ENCODE peak calls at places on chromosomes 3 and 15, in five cellular contexts. One of them, this sample, is unnamed.

GRCh38 chr3:128432301-128432897 is 34.3 kb downstream of the DNAJB8 start:
- DNase-seq in tibial nerve: no peak
- DNase-seq in uterus: no peak
- DNase-seq in right cardiac atrium: no peak
- DNase-seq in CD4-positive, alpha-beta memory T cell: no peak
- DNase-seq in this sample: no peak

GRCh38 chr3:106078635-106079034 is 209.8 kb upstream of the CBLB start:
- DNase-seq in tibial nerve: no peak
- DNase-seq in uterus: no peak
- DNase-seq in right cardiac atrium: no peak
- DNase-seq in CD4-positive, alpha-beta memory T cell: no peak
- DNase-seq in this sample: no peak

GRCh38 chr3:41418961-41419691 is 219.8 kb downstream of the CTNNB1 start:
- DNase-seq in tibial nerve: no peak
- DNase-seq in uterus: no peak
- DNase-seq in right cardiac atrium: no peak
- DNase-seq in CD4-positive, alpha-beta memory T cell: peak; percentile 5
- DNase-seq in this sample: no peak

GRCh38 chr3:72299321-72299802 is 514.4 kb upstream of the PROK2 start:
- DNase-seq in tibial nerve: no peak
- DNase-seq in uterus: no peak
- DNase-seq in right cardiac atrium: peak; percentile 58
- DNase-seq in CD4-positive, alpha-beta memory T cell: no peak
- DNase-seq in this sample: no peak

GRCh38 chr3:80060664-80061063 is 292.9 kb upstream of the ROBO1 start:
- DNase-seq in tibial nerve: no peak
- DNase-seq in uterus: no peak
- DNase-seq in right cardiac atrium: no peak
- DNase-seq in CD4-positive, alpha-beta memory T cell: no peak
- DNase-seq in this sample: no peak

GRCh38 chr15:81270781-81271491 is 53.0 kb downstream of the STARD5 start:
- DNase-seq in tibial nerve: no peak
- DNase-seq in uterus: no peak
- DNase-seq in right cardiac atrium: no peak
- DNase-seq in CD4-positive, alpha-beta memory T cell: no peak
- DNase-seq in this sample: no peak

GRCh38 chr15:75366163-75366562 is 2.2 kb downstream of the MAN2C1 start:
- DNase-seq in tibial nerve: no peak
- DNase-seq in uterus: no peak
- DNase-seq in right cardiac atrium: no peak
- DNase-seq in CD4-positive, alpha-beta memory T cell: no peak
- DNase-seq in this sample: no peak

GRCh38 chr15:38459480-38459879 is 5.6 kb downstream of the FAM98B start:
- DNase-seq in tibial nerve: no peak
- DNase-seq in uterus: no peak
- DNase-seq in right cardiac atrium: no peak
- DNase-seq in CD4-positive, alpha-beta memory T cell: no peak
- DNase-seq in this sample: no peak

GRCh38 chr15:63749330-63749942 is 84.3 kb downstream of the HERC1 start:
- DNase-seq in tibial nerve: no peak
- DNase-seq in uterus: no peak
- DNase-seq in right cardiac atrium: no peak
- DNase-seq in CD4-positive, alpha-beta memory T cell: no peak
- DNase-seq in this sample: no peak

GRCh38 chr3:53023072-53023823 is 22.6 kb downstream of the SFMBT1 start:
- DNase-seq in tibial nerve: no peak
- DNase-seq in uterus: no peak
- DNase-seq in right cardiac atrium: no peak
- DNase-seq in CD4-positive, alpha-beta memory T cell: no peak
- DNase-seq in this sample: no peak

GRCh38 chr3:17336291-17336690 is 406.1 kb downstream of the TBC1D5 start:
- DNase-seq in tibial nerve: no peak
- DNase-seq in uterus: no peak
- DNase-seq in right cardiac atrium: no peak
- DNase-seq in CD4-positive, alpha-beta memory T cell: peak; percentile 21
- DNase-seq in this sample: no peak

GRCh38 chr15:64009798-64010241 is 36.5 kb downstream of the DAPK2 start:
- DNase-seq in tibial nerve: no peak
- DNase-seq in uterus: no peak
- DNase-seq in right cardiac atrium: no peak
- DNase-seq in CD4-positive, alpha-beta memory T cell: peak; percentile 52
- DNase-seq in this sample: no peak

GRCh38 chr3:170033489-170033888 is 4.3 kb upstream of the GPR160 start:
- DNase-seq in tibial nerve: no peak
- DNase-seq in uterus: no peak
- DNase-seq in right cardiac atrium: no peak
- DNase-seq in CD4-positive, alpha-beta memory T cell: peak; percentile 78
- DNase-seq in this sample: no peak

GRCh38 chr3:20043398-20043797 is 3.2 kb downstream of the KAT2B start:
- DNase-seq in tibial nerve: peak; percentile 79
- DNase-seq in uterus: peak; percentile 61
- DNase-seq in right cardiac atrium: peak; percentile 91
- DNase-seq in CD4-positive, alpha-beta memory T cell: peak; percentile 59
- DNase-seq in this sample: peak; percentile 92

GRCh38 chr15:23912191-23912590 is 225.1 kb upstream of the NDN start:
- DNase-seq in tibial nerve: no peak
- DNase-seq in uterus: no peak
- DNase-seq in right cardiac atrium: no peak
- DNase-seq in CD4-positive, alpha-beta memory T cell: no peak
- DNase-seq in this sample: no peak

GRCh38 chr15:88894819-88895767 is at the start of gene HAPLN3:
- DNase-seq in tibial nerve: no peak
- DNase-seq in uterus: no peak
- DNase-seq in right cardiac atrium: no peak
- DNase-seq in CD4-positive, alpha-beta memory T cell: peak; percentile 50
- DNase-seq in this sample: no peak

GRCh38 chr3:13214847-13215472 is 141.7 kb upstream of the IQSEC1 start:
- DNase-seq in tibial nerve: no peak
- DNase-seq in uterus: no peak
- DNase-seq in right cardiac atrium: no peak
- DNase-seq in CD4-positive, alpha-beta memory T cell: no peak
- DNase-seq in this sample: no peak

GRCh38 chr3:197224034-197224444 is 74.4 kb downstream of the DLG1 start:
- DNase-seq in tibial nerve: no peak
- DNase-seq in uterus: no peak
- DNase-seq in right cardiac atrium: no peak
- DNase-seq in CD4-positive, alpha-beta memory T cell: peak; percentile 37
- DNase-seq in this sample: no peak

GRCh38 chr3:48694610-48695051 is 8.9 kb upstream of the NCKIPSD start:
- DNase-seq in tibial nerve: peak; percentile 85
- DNase-seq in uterus: peak; percentile 87
- DNase-seq in right cardiac atrium: peak; percentile 89
- DNase-seq in CD4-positive, alpha-beta memory T cell: no peak
- DNase-seq in this sample: peak; percentile 85

GRCh38 chr15:57379487-57379886 is 3.2 kb downstream of the CGNL1 start:
- DNase-seq in tibial nerve: no peak
- DNase-seq in uterus: no peak
- DNase-seq in right cardiac atrium: no peak
- DNase-seq in CD4-positive, alpha-beta memory T cell: no peak
- DNase-seq in this sample: no peak

GRCh38 chr15:80915462-80915861 is 74.2 kb downstream of the MESD start:
- DNase-seq in tibial nerve: no peak
- DNase-seq in uterus: no peak
- DNase-seq in right cardiac atrium: no peak
- DNase-seq in CD4-positive, alpha-beta memory T cell: no peak
- DNase-seq in this sample: no peak

GRCh38 chr3:165279471-165279870 is 83.3 kb upstream of the SLITRK3 start:
- DNase-seq in tibial nerve: no peak
- DNase-seq in uterus: no peak
- DNase-seq in right cardiac atrium: no peak
- DNase-seq in CD4-positive, alpha-beta memory T cell: no peak
- DNase-seq in this sample: no peak

GRCh38 chr3:50090985-50091384 is 2.3 kb downstream of the RBM5 start:
- DNase-seq in tibial nerve: no peak
- DNase-seq in uterus: no peak
- DNase-seq in right cardiac atrium: no peak
- DNase-seq in CD4-positive, alpha-beta memory T cell: no peak
- DNase-seq in this sample: no peak

GRCh38 chr3:52092291-52092660 is 35.9 kb upstream of the DUSP7 start:
- DNase-seq in tibial nerve: no peak
- DNase-seq in uterus: no peak
- DNase-seq in right cardiac atrium: no peak
- DNase-seq in CD4-positive, alpha-beta memory T cell: no peak
- DNase-seq in this sample: no peak

GRCh38 chr3:126465928-126466564 is 9.6 kb downstream of the ZXDC start:
- DNase-seq in tibial nerve: no peak
- DNase-seq in uterus: no peak
- DNase-seq in right cardiac atrium: peak; percentile 58
- DNase-seq in CD4-positive, alpha-beta memory T cell: no peak
- DNase-seq in this sample: peak; percentile 54

GRCh38 chr15:78048410-78048946 is 29.0 kb downstream of the TBC1D2B start:
- DNase-seq in tibial nerve: no peak
- DNase-seq in uterus: no peak
- DNase-seq in right cardiac atrium: no peak
- DNase-seq in CD4-positive, alpha-beta memory T cell: no peak
- DNase-seq in this sample: no peak

GRCh38 chr3:112774293-112774926 is 72.3 kb downstream of the CD200R1L start:
- DNase-seq in tibial nerve: no peak
- DNase-seq in uterus: no peak
- DNase-seq in right cardiac atrium: no peak
- DNase-seq in CD4-positive, alpha-beta memory T cell: no peak
- DNase-seq in this sample: no peak

GRCh38 chr3:196774191-196774820 is 34.6 kb downstream of the PAK2 start:
- DNase-seq in tibial nerve: no peak
- DNase-seq in uterus: no peak
- DNase-seq in right cardiac atrium: no peak
- DNase-seq in CD4-positive, alpha-beta memory T cell: no peak
- DNase-seq in this sample: no peak

GRCh38 chr3:170864525-170865208 is 5.3 kb downstream of the RPL22L1 start:
- DNase-seq in tibial nerve: no peak
- DNase-seq in uterus: no peak
- DNase-seq in right cardiac atrium: no peak
- DNase-seq in CD4-positive, alpha-beta memory T cell: no peak
- DNase-seq in this sample: no peak

GRCh38 chr3:49121244-49121671 is 635 bp upstream of the USP19 start:
- DNase-seq in tibial nerve: no peak
- DNase-seq in uterus: no peak
- DNase-seq in right cardiac atrium: no peak
- DNase-seq in CD4-positive, alpha-beta memory T cell: no peak
- DNase-seq in this sample: peak; percentile 60

GRCh38 chr3:17643691-17644090 is 98.7 kb downstream of the TBC1D5 start:
- DNase-seq in tibial nerve: no peak
- DNase-seq in uterus: no peak
- DNase-seq in right cardiac atrium: no peak
- DNase-seq in CD4-positive, alpha-beta memory T cell: no peak
- DNase-seq in this sample: no peak

GRCh38 chr15:24954783-24955548 is at the start of the genes SNRPN and SNURF:
- DNase-seq in tibial nerve: peak; percentile 43
- DNase-seq in uterus: peak; percentile 64
- DNase-seq in right cardiac atrium: peak; percentile 85
- DNase-seq in CD4-positive, alpha-beta memory T cell: peak; percentile 59
- DNase-seq in this sample: peak; percentile 90

DNA sequence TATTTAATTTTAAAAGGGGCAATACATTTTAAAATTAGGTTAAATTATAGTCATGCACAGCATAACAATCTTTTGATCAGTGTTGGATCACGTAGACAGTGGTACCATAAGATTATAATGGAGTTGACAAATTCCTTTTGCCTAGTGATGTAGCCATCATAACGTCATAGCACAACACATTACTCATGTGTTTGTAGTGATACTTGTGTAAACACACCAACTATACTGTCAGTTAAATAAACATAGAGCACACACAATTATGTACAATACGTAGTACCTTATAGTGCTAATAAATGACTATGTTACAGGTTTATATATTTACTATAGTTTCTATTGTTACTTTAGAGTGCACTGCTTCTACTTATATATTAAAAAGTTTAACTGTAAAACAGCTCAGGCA is 31.2 kb downstream of the FOXB1 start:
- DNase-seq in tibial nerve: no peak
- DNase-seq in uterus: no peak
- DNase-seq in right cardiac atrium: no peak
- DNase-seq in CD4-positive, alpha-beta memory T cell: no peak
- DNase-seq in this sample: no peak
- H3K9me3 ChIP-seq in tibial nerve: no peaks in the 10 kb centered on the region
- H3K9me3 ChIP-seq in uterus: no peaks in the 10 kb centered on the region
- H3K9me3 ChIP-seq in right cardiac atrium: no peaks in the 10 kb centered on the region
- H3K9me3 ChIP-seq in CD4-positive, alpha-beta memory T cell: no peaks in the 10 kb centered on the region
- H3K9me3 ChIP-seq in this sample: no peaks in the 10 kb centered on the region

DNA sequence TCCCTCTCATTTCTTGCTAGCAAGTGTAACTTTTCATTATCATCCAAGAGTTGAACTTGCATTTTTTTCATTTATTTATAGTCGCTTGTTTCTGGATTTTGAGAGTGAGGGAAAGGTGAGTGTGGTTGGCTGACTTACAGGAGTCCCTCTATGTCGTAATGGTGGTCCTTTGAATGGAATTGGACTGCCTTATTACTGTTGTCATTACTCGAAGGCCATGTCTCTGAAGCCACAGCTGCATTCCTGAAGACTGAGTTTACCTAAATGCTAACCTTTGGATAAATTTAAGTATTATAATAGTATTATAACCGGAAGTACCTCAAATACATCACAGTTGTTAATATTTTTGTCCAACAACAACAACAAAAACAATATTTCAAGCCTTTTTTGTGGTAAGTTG is 488.9 kb downstream of the GABRG3 start:
- DNase-seq in tibial nerve: no peak
- DNase-seq in uterus: no peak
- DNase-seq in right cardiac atrium: no peak
- DNase-seq in CD4-positive, alpha-beta memory T cell: no peak
- DNase-seq in this sample: no peak
- H3K9me3 ChIP-seq in tibial nerve: no peaks in the 10 kb centered on the region
- H3K9me3 ChIP-seq in uterus: no peaks in the 10 kb centered on the region
- H3K9me3 ChIP-seq in right cardiac atrium: no peaks in the 10 kb centered on the region
- H3K9me3 ChIP-seq in CD4-positive, alpha-beta memory T cell: no peaks in the 10 kb centered on the region
- H3K9me3 ChIP-seq in this sample: no peaks in the 10 kb centered on the region

DNA sequence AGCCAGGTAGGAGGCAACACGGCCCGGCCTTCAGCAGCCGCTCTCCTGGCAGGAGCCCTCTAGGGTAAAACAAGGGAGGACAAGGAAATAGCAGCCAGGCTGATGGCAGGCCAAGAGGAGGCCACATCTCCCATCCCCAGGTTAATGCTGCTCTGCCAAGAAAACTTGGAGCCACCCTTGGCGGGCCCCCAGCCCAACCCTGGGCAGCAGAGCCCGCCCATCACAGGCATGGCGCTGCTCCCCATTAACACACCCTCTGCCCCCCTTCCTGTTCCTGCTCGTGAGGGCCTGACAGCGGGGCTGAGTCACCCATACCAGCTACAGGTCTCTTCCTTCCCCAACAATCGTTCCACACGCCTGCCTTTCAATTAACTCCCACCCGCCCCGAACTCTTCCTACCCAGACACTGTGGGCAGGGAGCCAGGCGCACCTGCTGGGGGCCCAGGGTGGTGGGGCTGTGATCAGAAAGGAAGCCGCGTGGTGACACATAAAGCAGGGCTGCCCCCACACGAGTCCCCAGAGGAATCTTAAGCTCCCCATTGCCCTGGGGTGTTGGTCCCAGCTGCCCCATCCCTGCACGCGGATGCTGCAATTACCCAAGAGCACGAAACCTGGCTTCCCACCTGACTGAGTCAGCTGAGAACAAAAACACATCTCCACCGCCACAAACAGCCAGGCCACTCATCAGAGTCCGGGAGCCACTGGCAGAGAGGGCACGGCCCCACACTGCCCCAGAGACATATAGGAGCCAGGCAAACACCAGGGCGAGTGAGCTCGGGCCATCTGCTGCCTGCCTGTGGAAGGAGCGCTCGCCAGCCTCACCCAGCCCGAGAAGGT is at the start of gene C15orf62:
- DNase-seq in tibial nerve: no peak
- DNase-seq in uterus: peak; percentile 41
- DNase-seq in right cardiac atrium: peak; percentile 45
- DNase-seq in CD4-positive, alpha-beta memory T cell: no peak
- DNase-seq in this sample: no peak
- H3K9me3 ChIP-seq in tibial nerve: no peaks in the 10 kb centered on the region
- H3K9me3 ChIP-seq in uterus: no peaks in the 10 kb centered on the region
- H3K9me3 ChIP-seq in right cardiac atrium: no peaks in the 10 kb centered on the region
- H3K9me3 ChIP-seq in CD4-positive, alpha-beta memory T cell: no peaks in the 10 kb centered on the region
- H3K9me3 ChIP-seq in this sample: no peaks in the 10 kb centered on the region

GRCh38 chr15:20340931-20341661 is 200.5 kb downstream of the GOLGA6L6 start:
- DNase-seq in tibial nerve: no peak
- DNase-seq in uterus: peak; percentile 65
- DNase-seq in right cardiac atrium: peak; percentile 70
- DNase-seq in CD4-positive, alpha-beta memory T cell: peak; percentile 60
- DNase-seq in this sample: peak; percentile 78
- H3K9me3 ChIP-seq in tibial nerve: no peaks in the 10 kb centered on the region
- H3K9me3 ChIP-seq in uterus: no peaks in the 10 kb centered on the region
- H3K9me3 ChIP-seq in right cardiac atrium: no peaks in the 10 kb centered on the region
- H3K9me3 ChIP-seq in CD4-positive, alpha-beta memory T cell: no peaks in the 10 kb centered on the region
- H3K9me3 ChIP-seq in this sample: peaks cover 25% of the 10 kb centered on the region

This sample was measured in heart left ventricle.